ENCODE peak calls at places on chromosomes 2 and 18, in seven cellular contexts. T, Y, M, I, O, Q and G are unnamed samples.

GRCh38 chr18:74493689-74494088 is 2.5 kb upstream of the CNDP2 start:
- DNase-seq in T (no peak), Y (peak; percentile 49), M (no peak), I (no peak), O (no peak), Q (peak; percentile 89), G (no peak)

GRCh38 chr18:2337552-2338141 is 233.7 kb downstream of the METTL4 start:
- DNase-seq in T (peak; percentile 29), Y (no peak), M (no peak), I (peak; percentile 15), O (peak; percentile 26), Q (peak; percentile 32), G (no peak)

GRCh38 chr18:44736664-44737063 is 56.0 kb downstream of the SETBP1 start:
- DNase-seq in T (no peak), Y (no peak), M (no peak), I (no peak), O (no peak), Q (no peak), G (no peak)

GRCh38 chr2:55718165-55719008 is 24.7 kb upstream of the PNPT1 start:
- DNase-seq in T (peak; percentile 35), Y (no peak), M (no peak), I (peak; percentile 58), O (peak; percentile 56), Q (peak; percentile 81), G (no peak)

GRCh38 chr18:805008-805754 is 6.9 kb downstream of the YES1 start:
- DNase-seq in T (no peak), Y (no peak), M (no peak), I (no peak), O (no peak), Q (no peak), G (no peak)

GRCh38 chr2:240878341-240878936 is 9.8 kb downstream of the AGXT start:
- DNase-seq in T (no peak), Y (peak; percentile 43), M (peak; percentile 63), I (no peak), O (peak; percentile 19), Q (no peak), G (no peak)

GRCh38 chr2:99451280-99451679 is 38.5 kb downstream of the REV1 start:
- DNase-seq in T (no peak), Y (no peak), M (no peak), I (no peak), O (no peak), Q (no peak), G (no peak)

GRCh38 chr2:212595036-212595654 is 56.5 kb upstream of the ERBB4 start:
- DNase-seq in T (no peak), Y (no peak), M (no peak), I (no peak), O (no peak), Q (peak; percentile 21), G (no peak)

DNA sequence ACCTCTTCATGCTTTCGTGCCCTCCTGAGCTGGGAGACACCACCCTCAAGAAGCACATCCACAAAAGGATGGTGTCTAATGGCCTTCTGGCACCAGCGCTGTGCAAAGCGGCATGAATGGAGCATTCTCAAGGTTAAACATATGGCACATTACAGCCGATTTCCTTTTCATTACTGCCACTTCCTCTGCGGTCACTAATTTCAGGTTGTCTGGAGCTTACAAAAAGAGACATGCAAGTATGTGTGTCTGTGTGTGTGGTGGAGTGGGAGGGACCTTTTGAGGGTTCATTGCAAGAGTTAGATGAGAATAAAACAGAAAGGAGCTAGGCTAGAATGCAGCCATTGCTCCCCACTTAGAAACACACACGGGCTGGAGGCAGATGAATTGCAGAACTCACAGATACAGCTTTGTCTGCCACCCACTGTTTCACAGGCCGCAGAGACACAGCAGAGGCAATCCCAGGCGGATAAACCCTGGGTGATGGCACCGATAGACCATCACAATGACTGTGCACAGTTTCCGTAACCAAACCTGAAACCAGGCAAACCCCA is 76.0 kb downstream of the TGIF1 start:
- DNase-seq in T (no peak), Y (no peak), M (peak; percentile 67), I (no peak), O (no peak), Q (peak; percentile 95), G (no peak)
- H3K4me3 ChIP-seq in T (no peak overlapping the region), Y (no peak overlapping the region), M (no peak overlapping the region), I (no peak overlapping the region), O (no peak overlapping the region), Q (peak overlapping the region; percentile 55), G (peak overlapping the region; percentile 17)

GRCh38 chr2:189555243-189555642 is 25.3 kb downstream of the SLC40A1 start:
- DNase-seq in T (no peak), Y (no peak), M (no peak), I (peak; percentile 84), O (no peak), Q (no peak), G (no peak)
- H3K4me1 ChIP-seq in T (no peaks in the 10 kb centered on the region), Y (peaks cover 9% of the 10 kb centered on the region), M (peaks cover 15% of the 10 kb centered on the region), I (peaks cover 10% of the 10 kb centered on the region), O (peaks cover 5% of the 10 kb centered on the region), Q (peaks cover 4% of the 10 kb centered on the region), G (peaks cover 4% of the 10 kb centered on the region)

GRCh38 chr2:27442981-27443323 is 771 bp downstream of the KRTCAP3 start:
- DNase-seq in T (no peak), Y (no peak), M (no peak), I (no peak), O (no peak), Q (no peak), G (peak; percentile 24)
- H3K4me3 ChIP-seq in T (peak overlapping the region; percentile 50), Y (no peak overlapping the region), M (no peak overlapping the region), I (no peak overlapping the region), O (no peak overlapping the region), Q (no peak overlapping the region), G (peak overlapping the region; percentile 11)

GRCh38 chr2:118893100-118893499 is 45.7 kb upstream of the EN1 start:
- DNase-seq in T (no peak), Y (no peak), M (no peak), I (no peak), O (no peak), Q (no peak), G (no peak)
- H3K4me1 ChIP-seq in T (no peaks in the 10 kb centered on the region), Y (no peaks in the 10 kb centered on the region), M (no peaks in the 10 kb centered on the region), I (no peaks in the 10 kb centered on the region), O (no peaks in the 10 kb centered on the region), Q (no peaks in the 10 kb centered on the region), G (no peaks in the 10 kb centered on the region)

GRCh38 chr2:161120775-161121174 is 39.5 kb upstream of the TANK start:
- DNase-seq in T (no peak), Y (no peak), M (no peak), I (no peak), O (no peak), Q (no peak), G (no peak)
- H3K4me3 ChIP-seq in T (no peak overlapping the region), Y (no peak overlapping the region), M (no peak overlapping the region), I (no peak overlapping the region), O (no peak overlapping the region), Q (no peak overlapping the region), G (no peak overlapping the region)

GRCh38 chr2:58708565-58708964 is 467.4 kb upstream of the FANCL start:
- DNase-seq in T (no peak), Y (no peak), M (no peak), I (no peak), O (no peak), Q (no peak), G (no peak)

GRCh38 chr2:58709687-58710354 is 468.7 kb upstream of the FANCL start:
- DNase-seq in T (no peak), Y (no peak), M (no peak), I (no peak), O (no peak), Q (no peak), G (no peak)

GRCh38 chr2:58710795-58711279 is 469.7 kb upstream of the FANCL start:
- DNase-seq in T (no peak), Y (no peak), M (no peak), I (no peak), O (no peak), Q (no peak), G (no peak)

DNA sequence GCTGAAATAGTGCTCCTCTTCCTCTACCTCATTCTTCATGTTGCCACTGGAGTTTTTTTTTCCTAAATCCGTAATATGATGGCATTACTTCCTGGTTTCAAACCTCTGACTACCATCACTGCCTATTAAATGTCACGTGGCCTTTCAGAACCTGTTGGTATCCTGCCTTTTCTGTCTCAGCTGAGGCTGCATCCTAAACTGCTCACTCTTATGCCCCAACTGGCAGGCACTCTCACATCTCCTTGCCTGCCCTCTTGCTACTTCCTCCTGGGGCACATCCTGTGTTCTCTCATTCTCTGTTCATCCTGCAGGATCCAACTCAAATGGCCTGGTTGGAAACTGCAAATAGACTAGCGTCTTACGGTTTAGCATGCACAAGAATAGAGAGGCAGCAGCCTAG is 468.1 kb upstream of the FANCL start:
- DNase-seq in T (no peak), Y (no peak), M (no peak), I (no peak), O (no peak), Q (no peak), G (no peak)
- H3K4me1 ChIP-seq in T (no peaks in the 10 kb centered on the region), Y (no peaks in the 10 kb centered on the region), M (no peaks in the 10 kb centered on the region), I (no peaks in the 10 kb centered on the region), O (no peaks in the 10 kb centered on the region), Q (no peaks in the 10 kb centered on the region), G (no peaks in the 10 kb centered on the region)

DNA sequence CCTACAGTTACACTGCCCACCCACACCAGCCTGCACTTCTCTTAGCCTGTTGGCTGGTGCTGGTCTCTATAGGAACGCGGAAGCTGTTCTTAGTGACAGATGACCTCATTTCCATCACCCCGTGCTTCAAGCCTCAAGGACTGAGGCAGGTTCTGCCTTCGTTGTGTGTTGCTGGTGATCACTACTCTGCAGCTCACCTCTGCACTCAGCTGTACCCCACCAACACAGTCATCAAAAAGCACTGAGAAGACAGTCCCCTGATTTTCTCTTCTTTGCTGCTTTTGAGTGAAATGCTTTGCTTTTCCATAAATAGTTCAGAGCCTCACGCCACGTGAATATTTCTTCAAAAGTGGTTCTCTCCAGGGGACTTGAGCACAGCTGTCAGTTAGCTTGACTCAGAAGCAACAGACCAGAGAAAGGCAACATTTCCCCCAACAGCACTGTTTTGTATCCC is 225.7 kb upstream of the CCDC150 start:
- DNase-seq in T (no peak), Y (no peak), M (peak; percentile 70), I (no peak), O (no peak), Q (no peak), G (no peak)
- H3K4me3 ChIP-seq in T (no peak overlapping the region), Y (no peak overlapping the region), M (no peak overlapping the region), I (no peak overlapping the region), O (no peak overlapping the region), Q (no peak overlapping the region), G (no peak overlapping the region)